ENCODE peak calls at places on chromosomes 3 and 15, in five cellular contexts. One of them, this sample, is unnamed.

GRCh38 chr15:84734794-84735479 is 13.5 kb upstream of the ZNF592 start:
- DNase-seq in colonic mucosa: peak
- DNase-seq in body of pancreas: peak
- DNase-seq in WTC11: peak
- DNase-seq in progenitor cell of endocrine pancreas: peak
- DNase-seq in this sample: no peak

GRCh38 chr3:126311338-126311978 is 45.8 kb downstream of the KLF15 start:
- DNase-seq in colonic mucosa: no peak
- DNase-seq in body of pancreas: no peak
- DNase-seq in WTC11: no peak
- DNase-seq in progenitor cell of endocrine pancreas: no peak
- DNase-seq in this sample: no peak

GRCh38 chr3:47850062-47850802 is 47.3 kb downstream of the DHX30 start:
- DNase-seq in colonic mucosa: no peak
- DNase-seq in body of pancreas: no peak
- DNase-seq in WTC11: no peak
- DNase-seq in progenitor cell of endocrine pancreas: no peak
- DNase-seq in this sample: no peak

GRCh38 chr3:44359146-44359751 is 20.7 kb downstream of the TCAIM start:
- DNase-seq in colonic mucosa: no peak
- DNase-seq in body of pancreas: no peak
- DNase-seq in WTC11: peak
- DNase-seq in progenitor cell of endocrine pancreas: peak
- DNase-seq in this sample: no peak

GRCh38 chr15:85404922-85405293 is 24.5 kb downstream of the AKAP13 start:
- DNase-seq in colonic mucosa: no peak
- DNase-seq in body of pancreas: no peak
- DNase-seq in WTC11: no peak
- DNase-seq in progenitor cell of endocrine pancreas: no peak
- DNase-seq in this sample: no peak

GRCh38 chr3:142809259-142809658 is 79.6 kb downstream of the PCOLCE2 start:
- DNase-seq in colonic mucosa: no peak
- DNase-seq in body of pancreas: no peak
- DNase-seq in WTC11: no peak
- DNase-seq in progenitor cell of endocrine pancreas: no peak
- DNase-seq in this sample: no peak

GRCh38 chr3:37145607-37146006 is 28.8 kb downstream of the LRRFIP2 start:
- DNase-seq in colonic mucosa: no peak
- DNase-seq in body of pancreas: no peak
- DNase-seq in WTC11: no peak
- DNase-seq in progenitor cell of endocrine pancreas: no peak
- DNase-seq in this sample: no peak

GRCh38 chr3:46537316-46537715 is 28.8 kb downstream of the LRRC2 start:
- DNase-seq in colonic mucosa: no peak
- DNase-seq in body of pancreas: no peak
- DNase-seq in WTC11: no peak
- DNase-seq in progenitor cell of endocrine pancreas: no peak
- DNase-seq in this sample: no peak

GRCh38 chr3:162278834-162279233 is 782.2 kb downstream of the OTOL1 start:
- DNase-seq in colonic mucosa: no peak
- DNase-seq in body of pancreas: no peak
- DNase-seq in WTC11: no peak
- DNase-seq in progenitor cell of endocrine pancreas: no peak
- DNase-seq in this sample: no peak

GRCh38 chr3:141915016-141915415 is 38.6 kb downstream of the ATP1B3 start:
- DNase-seq in colonic mucosa: no peak
- DNase-seq in body of pancreas: no peak
- DNase-seq in WTC11: no peak
- DNase-seq in progenitor cell of endocrine pancreas: no peak
- DNase-seq in this sample: no peak

GRCh38 chr3:119293761-119294401 is at the start of gene ARHGAP31:
- DNase-seq in colonic mucosa: peak
- DNase-seq in body of pancreas: peak
- DNase-seq in WTC11: peak
- DNase-seq in progenitor cell of endocrine pancreas: peak
- DNase-seq in this sample: peak

GRCh38 chr3:57971975-57972374 is 36.2 kb upstream of the FLNB start:
- DNase-seq in colonic mucosa: peak
- DNase-seq in body of pancreas: no peak
- DNase-seq in WTC11: no peak
- DNase-seq in progenitor cell of endocrine pancreas: no peak
- DNase-seq in this sample: no peak

DNA sequence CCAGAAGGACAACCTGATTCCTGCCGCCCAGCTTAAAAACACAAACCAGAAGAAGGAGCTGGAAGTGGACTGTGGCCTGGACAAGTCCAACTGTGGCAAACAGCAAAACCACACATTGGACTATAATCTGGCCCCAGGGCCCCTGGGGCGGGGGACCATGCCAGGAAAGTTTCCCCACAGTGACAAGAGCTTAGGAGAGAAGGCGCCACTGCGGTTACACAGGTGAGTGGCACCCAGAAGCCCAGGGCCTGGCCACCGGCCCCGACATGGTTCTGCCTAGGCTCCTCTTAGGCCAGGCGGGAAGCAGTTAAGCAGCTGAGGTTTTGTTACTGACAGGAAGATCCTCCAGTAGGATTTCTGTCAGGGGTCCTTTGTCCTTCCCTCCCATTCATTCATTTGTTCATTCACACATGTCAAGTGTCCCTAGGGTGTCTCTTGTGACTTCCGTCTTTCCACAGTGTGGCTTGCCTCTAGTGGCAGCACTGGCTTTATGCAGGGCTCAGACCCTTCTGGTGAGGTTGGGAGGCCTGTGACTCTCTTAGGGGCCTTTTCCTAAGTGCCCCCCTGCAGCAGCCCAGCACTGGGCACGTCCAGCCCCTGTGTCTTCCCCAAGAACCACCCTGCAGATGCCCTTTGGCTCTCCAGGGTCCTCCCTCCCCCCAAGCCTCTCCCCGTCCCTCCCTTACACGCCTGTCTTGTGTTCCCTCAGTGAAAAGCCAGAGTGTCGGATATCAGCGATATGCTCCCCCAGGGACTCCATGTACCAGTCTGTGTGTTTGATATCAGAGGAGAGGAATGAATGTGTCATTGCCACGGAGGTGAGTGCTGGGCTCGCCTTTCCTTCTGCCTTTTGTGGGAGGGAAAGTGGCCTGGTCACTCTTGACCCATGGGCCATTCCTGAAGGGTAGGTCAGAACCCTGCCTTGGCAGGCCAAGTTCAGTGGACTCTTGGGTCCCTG is 7.8 kb downstream of the DLL4 start:
- DNase-seq in colonic mucosa: no peak
- DNase-seq in body of pancreas: no peak
- DNase-seq in WTC11: no peak
- DNase-seq in progenitor cell of endocrine pancreas: no peak
- DNase-seq in this sample: no peak
- TF ChIP-seq CTCF in colonic mucosa: no peak
- TF ChIP-seq CTCF in body of pancreas: no peak
- TF ChIP-seq CTCF in WTC11: no peak
- TF ChIP-seq CTCF in progenitor cell of endocrine pancreas: peak
- TF ChIP-seq CTCF in this sample: no peak

GRCh38 chr3:184526158-184526483 is 35.5 kb upstream of the EPHB3 start:
- DNase-seq in colonic mucosa: no peak
- DNase-seq in body of pancreas: no peak
- DNase-seq in WTC11: no peak
- DNase-seq in progenitor cell of endocrine pancreas: no peak
- DNase-seq in this sample: no peak
- TF ChIP-seq CTCF in colonic mucosa: no peak
- TF ChIP-seq CTCF in body of pancreas: no peak
- TF ChIP-seq CTCF in WTC11: no peak
- TF ChIP-seq CTCF in progenitor cell of endocrine pancreas: peak
- TF ChIP-seq CTCF in this sample: no peak

GRCh38 chr3:136752327-136753111 is at the start of gene STAG1:
- DNase-seq in colonic mucosa: peak
- DNase-seq in body of pancreas: peak
- DNase-seq in WTC11: peak
- DNase-seq in progenitor cell of endocrine pancreas: peak
- DNase-seq in this sample: peak
- TF ChIP-seq CTCF in colonic mucosa: peak
- TF ChIP-seq CTCF in body of pancreas: peak
- TF ChIP-seq CTCF in WTC11: peak
- TF ChIP-seq CTCF in progenitor cell of endocrine pancreas: peak
- TF ChIP-seq CTCF in this sample: peak

GRCh38 chr3:54781728-54782127 is 146.1 kb downstream of the LRTM1 start:
- DNase-seq in colonic mucosa: no peak
- DNase-seq in body of pancreas: no peak
- DNase-seq in WTC11: no peak
- DNase-seq in progenitor cell of endocrine pancreas: no peak
- DNase-seq in this sample: no peak
- TF ChIP-seq CTCF in colonic mucosa: no peak
- TF ChIP-seq CTCF in body of pancreas: no peak
- TF ChIP-seq CTCF in WTC11: no peak
- TF ChIP-seq CTCF in progenitor cell of endocrine pancreas: no peak
- TF ChIP-seq CTCF in this sample: no peak

GRCh38 chr15:66698318-66698961 is 3.6 kb upstream of the SMAD6 start:
- DNase-seq in colonic mucosa: peak
- DNase-seq in body of pancreas: peak
- DNase-seq in WTC11: peak
- DNase-seq in progenitor cell of endocrine pancreas: peak
- DNase-seq in this sample: no peak
- TF ChIP-seq CTCF in colonic mucosa: peak
- TF ChIP-seq CTCF in body of pancreas: peak
- TF ChIP-seq CTCF in WTC11: no peak
- TF ChIP-seq CTCF in progenitor cell of endocrine pancreas: peak
- TF ChIP-seq CTCF in this sample: peak

GRCh38 chr15:38259134-38259533 is 6.5 kb downstream of the SPRED1 start:
- DNase-seq in colonic mucosa: no peak
- DNase-seq in body of pancreas: no peak
- DNase-seq in WTC11: no peak
- DNase-seq in progenitor cell of endocrine pancreas: no peak
- DNase-seq in this sample: no peak
- TF ChIP-seq CTCF in colonic mucosa: no peak
- TF ChIP-seq CTCF in body of pancreas: no peak
- TF ChIP-seq CTCF in WTC11: no peak
- TF ChIP-seq CTCF in progenitor cell of endocrine pancreas: no peak
- TF ChIP-seq CTCF in this sample: no peak

DNA sequence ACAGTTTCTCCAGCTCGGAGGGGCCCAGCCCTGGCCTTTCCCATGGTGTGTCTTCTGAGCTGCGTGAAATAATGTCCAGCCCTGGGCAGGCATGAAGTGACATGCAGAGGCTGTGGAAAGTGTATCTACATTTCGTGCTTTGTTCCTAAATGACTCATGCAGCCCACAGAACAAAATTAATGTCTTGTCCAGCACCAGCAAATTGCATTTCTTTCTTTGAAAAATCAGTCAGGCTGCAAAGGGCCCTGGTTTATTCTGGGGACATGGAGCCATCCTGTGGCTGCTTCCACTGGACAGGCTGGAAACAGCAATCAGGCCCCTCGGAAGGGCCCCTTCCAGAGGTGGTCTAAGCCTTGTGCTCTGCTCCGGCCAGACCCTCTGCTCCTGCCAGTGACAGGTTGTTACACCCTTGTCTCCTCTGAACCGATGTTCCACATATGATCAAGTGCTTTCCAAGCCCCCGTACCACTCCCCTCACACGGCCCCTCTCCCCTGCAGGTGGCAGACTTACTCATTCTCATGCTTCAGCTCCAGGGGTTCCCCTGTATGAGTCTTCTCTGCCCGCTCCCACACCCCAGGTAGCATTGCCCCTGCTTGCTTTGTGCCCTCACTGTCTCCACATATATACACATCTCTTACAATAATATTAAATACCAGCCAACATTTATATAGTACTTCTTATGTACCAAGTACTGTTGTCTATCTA is 33.7 kb downstream of the CRYGS start:
- DNase-seq in colonic mucosa: no peak
- DNase-seq in body of pancreas: no peak
- DNase-seq in WTC11: no peak
- DNase-seq in progenitor cell of endocrine pancreas: no peak
- DNase-seq in this sample: no peak
- TF ChIP-seq CTCF in colonic mucosa: no peak
- TF ChIP-seq CTCF in body of pancreas: no peak
- TF ChIP-seq CTCF in WTC11: no peak
- TF ChIP-seq CTCF in progenitor cell of endocrine pancreas: no peak
- TF ChIP-seq CTCF in this sample: no peak

GRCh38 chr3:123348-123747 is 73.2 kb upstream of the CHL1 start:
- DNase-seq in colonic mucosa: no peak
- DNase-seq in body of pancreas: no peak
- DNase-seq in WTC11: no peak
- DNase-seq in progenitor cell of endocrine pancreas: no peak
- DNase-seq in this sample: no peak
- TF ChIP-seq CTCF in colonic mucosa: no peak
- TF ChIP-seq CTCF in body of pancreas: no peak
- TF ChIP-seq CTCF in WTC11: no peak
- TF ChIP-seq CTCF in progenitor cell of endocrine pancreas: no peak
- TF ChIP-seq CTCF in this sample: no peak

GRCh38 chr3:19147905-19148767 is at the start of gene KCNH8:
- DNase-seq in colonic mucosa: peak
- DNase-seq in body of pancreas: peak
- DNase-seq in WTC11: peak
- DNase-seq in progenitor cell of endocrine pancreas: peak
- DNase-seq in this sample: no peak
- TF ChIP-seq CTCF in colonic mucosa: no peak
- TF ChIP-seq CTCF in body of pancreas: no peak
- TF ChIP-seq CTCF in WTC11: no peak
- TF ChIP-seq CTCF in progenitor cell of endocrine pancreas: no peak
- TF ChIP-seq CTCF in this sample: no peak

This sample was measured in AG09309.